ENCODE peak calls at places on chromosome 1, in ten cellular contexts. One of them, this sample, is unnamed.

GRCh38 chr1:55781944-55782482 is 566.8 kb upstream of the USP24 start:
- DNase-seq in naive thymus-derived CD4-positive, alpha-beta T cell: no peak
- DNase-seq in GM03348: peak; percentile 40
- DNase-seq in activated naive CD8-positive, alpha-beta T cell treated with anti-CD3 and anti-CD28 coated beads for 36 hours: no peak
- DNase-seq in NCI-H1417: no peak
- DNase-seq in lower lobe of right lung: no peak
- DNase-seq in AG08396: peak; percentile 48
- DNase-seq in stimulated activated CD4-positive, alpha-beta T cell treated with anti-CD3 and anti-CD28 coated beads, Interleukin-1b, Interleukin-23, amount 100 ng/mL, for 1 hour: no peak
- DNase-seq in fibroblast of the conjunctiva: peak; percentile 52
- DNase-seq in CD8-positive, alpha-beta T cell: no peak
- DNase-seq in this sample: no peak

GRCh38 chr1:93000751-93001175 is 39.5 kb upstream of the DIPK1A start:
- DNase-seq in lower lobe of right lung: no peak
- DNase-seq in GM03348: peak; percentile 23
- DNase-seq in NCI-H1417: no peak
- DNase-seq in activated naive CD8-positive, alpha-beta T cell treated with anti-CD3 and anti-CD28 coated beads for 36 hours: no peak
- DNase-seq in stimulated activated CD4-positive, alpha-beta T cell treated with anti-CD3 and anti-CD28 coated beads, Interleukin-1b, Interleukin-23, amount 100 ng/mL, for 1 hour: no peak
- DNase-seq in fibroblast of the conjunctiva: no peak
- DNase-seq in CD8-positive, alpha-beta T cell: no peak
- DNase-seq in AG08396: no peak
- DNase-seq in naive thymus-derived CD4-positive, alpha-beta T cell: no peak
- DNase-seq in this sample: no peak

GRCh38 chr1:59422921-59423575 is 126.2 kb downstream of the FGGY start:
- DNase-seq in NCI-H1417: no peak
- DNase-seq in GM03348: peak; percentile 37
- DNase-seq in naive thymus-derived CD4-positive, alpha-beta T cell: no peak
- DNase-seq in fibroblast of the conjunctiva: peak; percentile 67
- DNase-seq in stimulated activated CD4-positive, alpha-beta T cell treated with anti-CD3 and anti-CD28 coated beads, Interleukin-1b, Interleukin-23, amount 100 ng/mL, for 1 hour: no peak
- DNase-seq in CD8-positive, alpha-beta T cell: no peak
- DNase-seq in activated naive CD8-positive, alpha-beta T cell treated with anti-CD3 and anti-CD28 coated beads for 36 hours: no peak
- DNase-seq in AG08396: no peak
- DNase-seq in lower lobe of right lung: peak; percentile 70
- DNase-seq in this sample: peak; percentile 86

GRCh38 chr1:151164732-151165280 is 896 bp downstream of the LYSMD1 start:
- DNase-seq in AG08396: no peak
- DNase-seq in stimulated activated CD4-positive, alpha-beta T cell treated with anti-CD3 and anti-CD28 coated beads, Interleukin-1b, Interleukin-23, amount 100 ng/mL, for 1 hour: no peak
- DNase-seq in CD8-positive, alpha-beta T cell: no peak
- DNase-seq in naive thymus-derived CD4-positive, alpha-beta T cell: no peak
- DNase-seq in activated naive CD8-positive, alpha-beta T cell treated with anti-CD3 and anti-CD28 coated beads for 36 hours: no peak
- DNase-seq in lower lobe of right lung: peak; percentile 59
- DNase-seq in fibroblast of the conjunctiva: no peak
- DNase-seq in NCI-H1417: no peak
- DNase-seq in GM03348: no peak
- DNase-seq in this sample: no peak

GRCh38 chr1:40784141-40784770 is 669 bp downstream of the KCNQ4 start:
- DNase-seq in GM03348: peak; percentile 51
- DNase-seq in CD8-positive, alpha-beta T cell: no peak
- DNase-seq in NCI-H1417: peak; percentile 20
- DNase-seq in lower lobe of right lung: no peak
- DNase-seq in stimulated activated CD4-positive, alpha-beta T cell treated with anti-CD3 and anti-CD28 coated beads, Interleukin-1b, Interleukin-23, amount 100 ng/mL, for 1 hour: no peak
- DNase-seq in activated naive CD8-positive, alpha-beta T cell treated with anti-CD3 and anti-CD28 coated beads for 36 hours: peak; percentile 18
- DNase-seq in fibroblast of the conjunctiva: no peak
- DNase-seq in naive thymus-derived CD4-positive, alpha-beta T cell: no peak
- DNase-seq in AG08396: peak; percentile 56
- DNase-seq in this sample: no peak

GRCh38 chr1:150102986-150103385 is 35.4 kb downstream of the VPS45 start:
- DNase-seq in naive thymus-derived CD4-positive, alpha-beta T cell: peak; percentile 38
- DNase-seq in CD8-positive, alpha-beta T cell: no peak
- DNase-seq in activated naive CD8-positive, alpha-beta T cell treated with anti-CD3 and anti-CD28 coated beads for 36 hours: no peak
- DNase-seq in NCI-H1417: peak; percentile 73
- DNase-seq in lower lobe of right lung: no peak
- DNase-seq in fibroblast of the conjunctiva: no peak
- DNase-seq in stimulated activated CD4-positive, alpha-beta T cell treated with anti-CD3 and anti-CD28 coated beads, Interleukin-1b, Interleukin-23, amount 100 ng/mL, for 1 hour: no peak
- DNase-seq in AG08396: no peak
- DNase-seq in GM03348: no peak
- DNase-seq in this sample: no peak

GRCh38 chr1:17140279-17140678 is 21.0 kb upstream of the PADI2 start:
- DNase-seq in stimulated activated CD4-positive, alpha-beta T cell treated with anti-CD3 and anti-CD28 coated beads, Interleukin-1b, Interleukin-23, amount 100 ng/mL, for 1 hour: no peak
- DNase-seq in AG08396: no peak
- DNase-seq in naive thymus-derived CD4-positive, alpha-beta T cell: no peak
- DNase-seq in activated naive CD8-positive, alpha-beta T cell treated with anti-CD3 and anti-CD28 coated beads for 36 hours: no peak
- DNase-seq in GM03348: peak; percentile 55
- DNase-seq in CD8-positive, alpha-beta T cell: no peak
- DNase-seq in fibroblast of the conjunctiva: no peak
- DNase-seq in lower lobe of right lung: no peak
- DNase-seq in NCI-H1417: no peak
- DNase-seq in this sample: no peak

GRCh38 chr1:63127376-63127775 is 195.0 kb upstream of the FOXD3 start:
- DNase-seq in stimulated activated CD4-positive, alpha-beta T cell treated with anti-CD3 and anti-CD28 coated beads, Interleukin-1b, Interleukin-23, amount 100 ng/mL, for 1 hour: no peak
- DNase-seq in lower lobe of right lung: no peak
- DNase-seq in CD8-positive, alpha-beta T cell: no peak
- DNase-seq in AG08396: no peak
- DNase-seq in naive thymus-derived CD4-positive, alpha-beta T cell: no peak
- DNase-seq in activated naive CD8-positive, alpha-beta T cell treated with anti-CD3 and anti-CD28 coated beads for 36 hours: no peak
- DNase-seq in GM03348: no peak
- DNase-seq in fibroblast of the conjunctiva: no peak
- DNase-seq in NCI-H1417: no peak
- DNase-seq in this sample: no peak

GRCh38 chr1:207007352-207008033 is 25.1 kb downstream of the C1orf116 start:
- DNase-seq in activated naive CD8-positive, alpha-beta T cell treated with anti-CD3 and anti-CD28 coated beads for 36 hours: no peak
- DNase-seq in GM03348: peak; percentile 90
- DNase-seq in naive thymus-derived CD4-positive, alpha-beta T cell: no peak
- DNase-seq in fibroblast of the conjunctiva: peak; percentile 10
- DNase-seq in AG08396: peak; percentile 77
- DNase-seq in CD8-positive, alpha-beta T cell: no peak
- DNase-seq in stimulated activated CD4-positive, alpha-beta T cell treated with anti-CD3 and anti-CD28 coated beads, Interleukin-1b, Interleukin-23, amount 100 ng/mL, for 1 hour: no peak
- DNase-seq in NCI-H1417: no peak
- DNase-seq in lower lobe of right lung: peak; percentile 59
- DNase-seq in this sample: no peak

GRCh38 chr1:65006806-65007205 is 40.5 kb upstream of the JAK1 start:
- DNase-seq in GM03348: no peak
- DNase-seq in fibroblast of the conjunctiva: no peak
- DNase-seq in lower lobe of right lung: no peak
- DNase-seq in activated naive CD8-positive, alpha-beta T cell treated with anti-CD3 and anti-CD28 coated beads for 36 hours: no peak
- DNase-seq in stimulated activated CD4-positive, alpha-beta T cell treated with anti-CD3 and anti-CD28 coated beads, Interleukin-1b, Interleukin-23, amount 100 ng/mL, for 1 hour: no peak
- DNase-seq in naive thymus-derived CD4-positive, alpha-beta T cell: no peak
- DNase-seq in AG08396: no peak
- DNase-seq in NCI-H1417: no peak
- DNase-seq in CD8-positive, alpha-beta T cell: no peak
- DNase-seq in this sample: no peak

GRCh38 chr1:198391666-198392065 is 148.8 kb downstream of the ATP6V1G3 start:
- DNase-seq in naive thymus-derived CD4-positive, alpha-beta T cell: no peak
- DNase-seq in activated naive CD8-positive, alpha-beta T cell treated with anti-CD3 and anti-CD28 coated beads for 36 hours: no peak
- DNase-seq in AG08396: no peak
- DNase-seq in lower lobe of right lung: no peak
- DNase-seq in fibroblast of the conjunctiva: no peak
- DNase-seq in stimulated activated CD4-positive, alpha-beta T cell treated with anti-CD3 and anti-CD28 coated beads, Interleukin-1b, Interleukin-23, amount 100 ng/mL, for 1 hour: no peak
- DNase-seq in GM03348: no peak
- DNase-seq in NCI-H1417: peak; percentile 86
- DNase-seq in CD8-positive, alpha-beta T cell: no peak
- DNase-seq in this sample: no peak

GRCh38 chr1:175133693-175134435 is 58.7 kb downstream of the KIAA0040 start:
- DNase-seq in naive thymus-derived CD4-positive, alpha-beta T cell: no peak
- DNase-seq in GM03348: no peak
- DNase-seq in activated naive CD8-positive, alpha-beta T cell treated with anti-CD3 and anti-CD28 coated beads for 36 hours: no peak
- DNase-seq in CD8-positive, alpha-beta T cell: no peak
- DNase-seq in fibroblast of the conjunctiva: no peak
- DNase-seq in lower lobe of right lung: no peak
- DNase-seq in AG08396: no peak
- DNase-seq in stimulated activated CD4-positive, alpha-beta T cell treated with anti-CD3 and anti-CD28 coated beads, Interleukin-1b, Interleukin-23, amount 100 ng/mL, for 1 hour: no peak
- DNase-seq in NCI-H1417: no peak
- DNase-seq in this sample: no peak

GRCh38 chr1:186658999-186659398 is 21.2 kb downstream of the PTGS2 start:
- DNase-seq in AG08396: no peak
- DNase-seq in GM03348: no peak
- DNase-seq in fibroblast of the conjunctiva: no peak
- DNase-seq in CD8-positive, alpha-beta T cell: no peak
- DNase-seq in activated naive CD8-positive, alpha-beta T cell treated with anti-CD3 and anti-CD28 coated beads for 36 hours: no peak
- DNase-seq in stimulated activated CD4-positive, alpha-beta T cell treated with anti-CD3 and anti-CD28 coated beads, Interleukin-1b, Interleukin-23, amount 100 ng/mL, for 1 hour: no peak
- DNase-seq in lower lobe of right lung: no peak
- DNase-seq in NCI-H1417: no peak
- DNase-seq in naive thymus-derived CD4-positive, alpha-beta T cell: no peak
- DNase-seq in this sample: no peak

GRCh38 chr1:100719490-100719889 is at the start of gene VCAM1:
- DNase-seq in GM03348: no peak
- DNase-seq in NCI-H1417: no peak
- DNase-seq in AG08396: no peak
- DNase-seq in fibroblast of the conjunctiva: no peak
- DNase-seq in naive thymus-derived CD4-positive, alpha-beta T cell: no peak
- DNase-seq in activated naive CD8-positive, alpha-beta T cell treated with anti-CD3 and anti-CD28 coated beads for 36 hours: peak; percentile 32
- DNase-seq in CD8-positive, alpha-beta T cell: no peak
- DNase-seq in lower lobe of right lung: no peak
- DNase-seq in stimulated activated CD4-positive, alpha-beta T cell treated with anti-CD3 and anti-CD28 coated beads, Interleukin-1b, Interleukin-23, amount 100 ng/mL, for 1 hour: no peak
- DNase-seq in this sample: no peak

GRCh38 chr1:14516974-14517812 is 81.3 kb upstream of the KAZN start:
- DNase-seq in GM03348: peak; percentile 50
- DNase-seq in lower lobe of right lung: no peak
- DNase-seq in naive thymus-derived CD4-positive, alpha-beta T cell: no peak
- DNase-seq in AG08396: peak; percentile 57
- DNase-seq in NCI-H1417: peak; percentile 27
- DNase-seq in activated naive CD8-positive, alpha-beta T cell treated with anti-CD3 and anti-CD28 coated beads for 36 hours: no peak
- DNase-seq in fibroblast of the conjunctiva: peak; percentile 81
- DNase-seq in CD8-positive, alpha-beta T cell: no peak
- DNase-seq in stimulated activated CD4-positive, alpha-beta T cell treated with anti-CD3 and anti-CD28 coated beads, Interleukin-1b, Interleukin-23, amount 100 ng/mL, for 1 hour: no peak
- DNase-seq in this sample: no peak

GRCh38 chr1:49234988-49235387 is 458.3 kb upstream of the BEND5 start:
- DNase-seq in AG08396: no peak
- DNase-seq in activated naive CD8-positive, alpha-beta T cell treated with anti-CD3 and anti-CD28 coated beads for 36 hours: no peak
- DNase-seq in CD8-positive, alpha-beta T cell: no peak
- DNase-seq in stimulated activated CD4-positive, alpha-beta T cell treated with anti-CD3 and anti-CD28 coated beads, Interleukin-1b, Interleukin-23, amount 100 ng/mL, for 1 hour: no peak
- DNase-seq in naive thymus-derived CD4-positive, alpha-beta T cell: no peak
- DNase-seq in GM03348: no peak
- DNase-seq in fibroblast of the conjunctiva: no peak
- DNase-seq in lower lobe of right lung: no peak
- DNase-seq in NCI-H1417: no peak
- DNase-seq in this sample: no peak

GRCh38 chr1:91584866-91585265 is 84.2 kb downstream of the CDC7 start:
- DNase-seq in CD8-positive, alpha-beta T cell: no peak
- DNase-seq in activated naive CD8-positive, alpha-beta T cell treated with anti-CD3 and anti-CD28 coated beads for 36 hours: no peak
- DNase-seq in GM03348: no peak
- DNase-seq in AG08396: no peak
- DNase-seq in NCI-H1417: no peak
- DNase-seq in naive thymus-derived CD4-positive, alpha-beta T cell: no peak
- DNase-seq in fibroblast of the conjunctiva: no peak
- DNase-seq in stimulated activated CD4-positive, alpha-beta T cell treated with anti-CD3 and anti-CD28 coated beads, Interleukin-1b, Interleukin-23, amount 100 ng/mL, for 1 hour: no peak
- DNase-seq in lower lobe of right lung: no peak
- DNase-seq in this sample: no peak

GRCh38 chr1:96845464-96845863 is 123.9 kb downstream of the PTBP2 start:
- DNase-seq in CD8-positive, alpha-beta T cell: peak; percentile 11
- DNase-seq in NCI-H1417: no peak
- DNase-seq in GM03348: no peak
- DNase-seq in AG08396: no peak
- DNase-seq in naive thymus-derived CD4-positive, alpha-beta T cell: no peak
- DNase-seq in activated naive CD8-positive, alpha-beta T cell treated with anti-CD3 and anti-CD28 coated beads for 36 hours: peak; percentile 26
- DNase-seq in fibroblast of the conjunctiva: no peak
- DNase-seq in lower lobe of right lung: no peak
- DNase-seq in stimulated activated CD4-positive, alpha-beta T cell treated with anti-CD3 and anti-CD28 coated beads, Interleukin-1b, Interleukin-23, amount 100 ng/mL, for 1 hour: no peak
- DNase-seq in this sample: peak; percentile 65

GRCh38 chr1:7192453-7192852 is 407.2 kb downstream of the CAMTA1 start:
- DNase-seq in lower lobe of right lung: no peak
- DNase-seq in fibroblast of the conjunctiva: no peak
- DNase-seq in stimulated activated CD4-positive, alpha-beta T cell treated with anti-CD3 and anti-CD28 coated beads, Interleukin-1b, Interleukin-23, amount 100 ng/mL, for 1 hour: no peak
- DNase-seq in AG08396: no peak
- DNase-seq in activated naive CD8-positive, alpha-beta T cell treated with anti-CD3 and anti-CD28 coated beads for 36 hours: no peak
- DNase-seq in GM03348: no peak
- DNase-seq in naive thymus-derived CD4-positive, alpha-beta T cell: no peak
- DNase-seq in NCI-H1417: no peak
- DNase-seq in CD8-positive, alpha-beta T cell: no peak
- DNase-seq in this sample: no peak

GRCh38 chr1:211259596-211260126 is 495 bp downstream of the RCOR3 start:
- DNase-seq in lower lobe of right lung: no peak
- DNase-seq in activated naive CD8-positive, alpha-beta T cell treated with anti-CD3 and anti-CD28 coated beads for 36 hours: no peak
- DNase-seq in NCI-H1417: peak; percentile 87
- DNase-seq in fibroblast of the conjunctiva: peak; percentile 50
- DNase-seq in CD8-positive, alpha-beta T cell: peak; percentile 49
- DNase-seq in naive thymus-derived CD4-positive, alpha-beta T cell: no peak
- DNase-seq in stimulated activated CD4-positive, alpha-beta T cell treated with anti-CD3 and anti-CD28 coated beads, Interleukin-1b, Interleukin-23, amount 100 ng/mL, for 1 hour: no peak
- DNase-seq in AG08396: peak; percentile 62
- DNase-seq in GM03348: peak; percentile 73
- DNase-seq in this sample: peak; percentile 71

GRCh38 chr1:155463865-155464264 is 98.7 kb downstream of the ASH1L start:
- DNase-seq in CD8-positive, alpha-beta T cell: no peak
- DNase-seq in lower lobe of right lung: no peak
- DNase-seq in AG08396: peak; percentile 20
- DNase-seq in fibroblast of the conjunctiva: peak; percentile 70
- DNase-seq in naive thymus-derived CD4-positive, alpha-beta T cell: no peak
- DNase-seq in GM03348: peak; percentile 76
- DNase-seq in stimulated activated CD4-positive, alpha-beta T cell treated with anti-CD3 and anti-CD28 coated beads, Interleukin-1b, Interleukin-23, amount 100 ng/mL, for 1 hour: no peak
- DNase-seq in activated naive CD8-positive, alpha-beta T cell treated with anti-CD3 and anti-CD28 coated beads for 36 hours: no peak
- DNase-seq in NCI-H1417: no peak
- DNase-seq in this sample: no peak

GRCh38 chr1:6454856-6455751 is 10.9 kb downstream of the TNFRSF25 start:
- DNase-seq in GM03348: peak; percentile 45
- DNase-seq in NCI-H1417: no peak
- DNase-seq in stimulated activated CD4-positive, alpha-beta T cell treated with anti-CD3 and anti-CD28 coated beads, Interleukin-1b, Interleukin-23, amount 100 ng/mL, for 1 hour: no peak
- DNase-seq in lower lobe of right lung: no peak
- DNase-seq in activated naive CD8-positive, alpha-beta T cell treated with anti-CD3 and anti-CD28 coated beads for 36 hours: peak; percentile 51
- DNase-seq in CD8-positive, alpha-beta T cell: peak; percentile 38
- DNase-seq in fibroblast of the conjunctiva: no peak
- DNase-seq in AG08396: no peak
- DNase-seq in naive thymus-derived CD4-positive, alpha-beta T cell: no peak
- DNase-seq in this sample: no peak

GRCh38 chr1:39213511-39214002 is 9.1 kb downstream of the MACF1 start:
- DNase-seq in naive thymus-derived CD4-positive, alpha-beta T cell: no peak
- DNase-seq in AG08396: no peak
- DNase-seq in stimulated activated CD4-positive, alpha-beta T cell treated with anti-CD3 and anti-CD28 coated beads, Interleukin-1b, Interleukin-23, amount 100 ng/mL, for 1 hour: no peak
- DNase-seq in GM03348: peak; percentile 60
- DNase-seq in NCI-H1417: no peak
- DNase-seq in CD8-positive, alpha-beta T cell: no peak
- DNase-seq in fibroblast of the conjunctiva: no peak
- DNase-seq in activated naive CD8-positive, alpha-beta T cell treated with anti-CD3 and anti-CD28 coated beads for 36 hours: no peak
- DNase-seq in lower lobe of right lung: no peak
- DNase-seq in this sample: no peak

GRCh38 chr1:54973205-54973921 is 7.1 kb upstream of the TMEM61 start:
- DNase-seq in activated naive CD8-positive, alpha-beta T cell treated with anti-CD3 and anti-CD28 coated beads for 36 hours: no peak
- DNase-seq in stimulated activated CD4-positive, alpha-beta T cell treated with anti-CD3 and anti-CD28 coated beads, Interleukin-1b, Interleukin-23, amount 100 ng/mL, for 1 hour: no peak
- DNase-seq in AG08396: peak; percentile 67
- DNase-seq in naive thymus-derived CD4-positive, alpha-beta T cell: no peak
- DNase-seq in NCI-H1417: peak; percentile 54
- DNase-seq in lower lobe of right lung: no peak
- DNase-seq in CD8-positive, alpha-beta T cell: no peak
- DNase-seq in fibroblast of the conjunctiva: no peak
- DNase-seq in GM03348: peak; percentile 77
- DNase-seq in this sample: peak; percentile 49

GRCh38 chr1:242146640-242147039 is 147.7 kb upstream of the MAP1LC3C start:
- DNase-seq in AG08396: no peak
- DNase-seq in fibroblast of the conjunctiva: no peak
- DNase-seq in stimulated activated CD4-positive, alpha-beta T cell treated with anti-CD3 and anti-CD28 coated beads, Interleukin-1b, Interleukin-23, amount 100 ng/mL, for 1 hour: no peak
- DNase-seq in activated naive CD8-positive, alpha-beta T cell treated with anti-CD3 and anti-CD28 coated beads for 36 hours: no peak
- DNase-seq in GM03348: no peak
- DNase-seq in CD8-positive, alpha-beta T cell: no peak
- DNase-seq in NCI-H1417: no peak
- DNase-seq in lower lobe of right lung: no peak
- DNase-seq in naive thymus-derived CD4-positive, alpha-beta T cell: no peak
- DNase-seq in this sample: no peak

GRCh38 chr1:213934642-213935041 is 53.1 kb upstream of the PROX1 start:
- DNase-seq in CD8-positive, alpha-beta T cell: no peak
- DNase-seq in activated naive CD8-positive, alpha-beta T cell treated with anti-CD3 and anti-CD28 coated beads for 36 hours: no peak
- DNase-seq in naive thymus-derived CD4-positive, alpha-beta T cell: no peak
- DNase-seq in GM03348: no peak
- DNase-seq in stimulated activated CD4-positive, alpha-beta T cell treated with anti-CD3 and anti-CD28 coated beads, Interleukin-1b, Interleukin-23, amount 100 ng/mL, for 1 hour: no peak
- DNase-seq in NCI-H1417: no peak
- DNase-seq in AG08396: no peak
- DNase-seq in lower lobe of right lung: peak; percentile 61
- DNase-seq in fibroblast of the conjunctiva: no peak
- DNase-seq in this sample: peak; percentile 85

GRCh38 chr1:75438355-75438754 is 172.6 kb downstream of the SLC44A5 start:
- DNase-seq in activated naive CD8-positive, alpha-beta T cell treated with anti-CD3 and anti-CD28 coated beads for 36 hours: no peak
- DNase-seq in NCI-H1417: peak; percentile 6
- DNase-seq in CD8-positive, alpha-beta T cell: no peak
- DNase-seq in GM03348: no peak
- DNase-seq in AG08396: no peak
- DNase-seq in lower lobe of right lung: no peak
- DNase-seq in naive thymus-derived CD4-positive, alpha-beta T cell: no peak
- DNase-seq in stimulated activated CD4-positive, alpha-beta T cell treated with anti-CD3 and anti-CD28 coated beads, Interleukin-1b, Interleukin-23, amount 100 ng/mL, for 1 hour: no peak
- DNase-seq in fibroblast of the conjunctiva: no peak
- DNase-seq in this sample: no peak

GRCh38 chr1:31727195-31727594 is 23.4 kb upstream of the COL16A1 start:
- DNase-seq in NCI-H1417: no peak
- DNase-seq in lower lobe of right lung: no peak
- DNase-seq in AG08396: no peak
- DNase-seq in fibroblast of the conjunctiva: no peak
- DNase-seq in naive thymus-derived CD4-positive, alpha-beta T cell: no peak
- DNase-seq in GM03348: no peak
- DNase-seq in stimulated activated CD4-positive, alpha-beta T cell treated with anti-CD3 and anti-CD28 coated beads, Interleukin-1b, Interleukin-23, amount 100 ng/mL, for 1 hour: no peak
- DNase-seq in activated naive CD8-positive, alpha-beta T cell treated with anti-CD3 and anti-CD28 coated beads for 36 hours: no peak
- DNase-seq in CD8-positive, alpha-beta T cell: no peak
- DNase-seq in this sample: no peak